ENCODE peak calls at places on chromosomes 6 and 20, in eight cellular contexts. A is RPMI8226; E is bronchial epithelial cell; H is C1 segment of cervical spinal cord; D is ACHN; I is lung microvascular endothelial cell; F is stimulated activated CD8-positive, alpha-beta memory T cell treated with anti-CD3 and anti-CD28 coated beads, Interleukin-2, amount 100 ng/mL, for 1 hour; M is AG09309. K is an unnamed sample.

GRCh38 chr6:105320766-105321165 is 82.1 kb downstream of the PREP start:
- DNase-seq in F (no peak), E (no peak), M (no peak), H (no peak), D (no peak), I (no peak), A (no peak), K (no peak)

GRCh38 chr20:1469925-1470571 is 3.4 kb upstream of the NSFL1C start:
- DNase-seq in A (peak), M (peak), H (peak), E (peak), I (peak), D (peak), F (no peak), K (peak)

GRCh38 chr6:56724455-56724854 is 81.8 kb upstream of the DST start:
- DNase-seq in A (no peak), F (no peak), M (peak), I (no peak), E (no peak), H (no peak), D (no peak), K (no peak)

GRCh38 chr6:45479834-45480696 is 102.3 kb upstream of the SUPT3H start:
- DNase-seq in E (peak), A (peak), H (no peak), M (peak), I (peak), F (no peak), D (no peak), K (no peak)

GRCh38 chr6:108277831-108278230 is 17.0 kb upstream of the SNX3 start:
- DNase-seq in H (no peak), E (no peak), A (no peak), D (no peak), M (no peak), F (no peak), I (no peak), K (no peak)

GRCh38 chr6:113326781-113327180 is 530.4 kb upstream of the MARCKS start:
- DNase-seq in I (no peak), M (no peak), F (no peak), H (no peak), A (no peak), D (no peak), E (no peak), K (no peak)

GRCh38 chr6:39200498-39201020 is 28.7 kb downstream of the KCNK5 start:
- DNase-seq in D (no peak), M (no peak), F (no peak), I (no peak), E (no peak), A (no peak), H (no peak), K (no peak)

GRCh38 chr6:34973547-34974248 is 84.6 kb downstream of the ANKS1A start:
- DNase-seq in D (peak), M (no peak), H (no peak), I (peak), E (no peak), A (no peak), F (no peak), K (no peak)

GRCh38 chr6:882084-882598 is 189.2 kb upstream of the EXOC2 start:
- DNase-seq in H (no peak), A (no peak), D (no peak), M (no peak), F (no peak), I (no peak), E (no peak), K (no peak)

GRCh38 chr6:45438156-45438555 is 60.4 kb upstream of the SUPT3H start:
- DNase-seq in F (no peak), D (peak), E (no peak), H (no peak), M (no peak), I (no peak), A (no peak), K (no peak)

GRCh38 chr6:71349395-71349794 is 60.8 kb downstream of the OGFRL1 start:
- DNase-seq in E (peak), D (peak), M (no peak), H (no peak), I (peak), A (peak), F (no peak), K (peak)

GRCh38 chr20:51531141-51531710 is 11.3 kb downstream of the NFATC2 start:
- DNase-seq in H (no peak), A (no peak), D (peak), F (peak), E (peak), M (no peak), I (no peak), K (peak)

K was measured in LoVo.